ENCODE peak calls at places on chromosomes 1 and 21, in five cellular contexts. X is SK-N-SH, C is suprapubic skin, Q is tibial nerve, M is GM12878. B is an unnamed sample.
A peak's percentile ranks its signal among the peaks of the same experiment; 100 is the strongest.

GRCh38 chr1:77977989-77978292 is 931 bp downstream of the FUBP1 start:
- DNase-seq in X (no peak), C (no peak), Q (no peak), M (no peak), B (no peak)

GRCh38 chr1:229027622-229028182 is 243.2 kb upstream of the RAB4A start:
- DNase-seq in X (no peak), C (no peak), Q (peak; percentile 45), M (no peak), B (peak; percentile 68)

GRCh38 chr1:40932004-40932403 is 47.5 kb upstream of the CTPS1 start:
- DNase-seq in X (no peak), C (no peak), Q (no peak), M (no peak), B (no peak)

GRCh38 chr1:52856026-52856425 is 13.5 kb downstream of the ZYG11A start:
- DNase-seq in X (no peak), C (no peak), Q (no peak), M (no peak), B (no peak)

GRCh38 chr1:64894438-64895196 is 71.7 kb downstream of the JAK1 start:
- DNase-seq in X (no peak), C (no peak), Q (no peak), M (no peak), B (no peak)

GRCh38 chr1:50181027-50181663 is 72.4 kb downstream of the ELAVL4 start:
- DNase-seq in X (no peak), C (no peak), Q (no peak), M (no peak), B (no peak)

GRCh38 chr21:37445228-37445627 is 78.7 kb downstream of the DYRK1A start:
- DNase-seq in X (no peak), C (no peak), Q (no peak), M (no peak), B (no peak)

GRCh38 chr1:222788328-222789156 is 26.3 kb upstream of the DISP1 start:
- DNase-seq in X (no peak), C (no peak), Q (no peak), M (no peak), B (no peak)

GRCh38 chr21:46038871-46039397 is 57.4 kb downstream of the COL6A1 start:
- DNase-seq in X (no peak), C (peak; percentile 84), Q (no peak), M (no peak), B (peak; percentile 95)

GRCh38 chr1:158087320-158087927 is 93.3 kb upstream of the CD1D start:
- DNase-seq in X (peak; percentile 72), C (no peak), Q (peak; percentile 34), M (no peak), B (peak; percentile 61)

GRCh38 chr1:204623894-204624361 is 61.6 kb downstream of the LRRN2 start:
- DNase-seq in X (peak; percentile 72), C (no peak), Q (no peak), M (no peak), B (no peak)

GRCh38 chr1:167158813-167159275 is 61.8 kb upstream of the POU2F1 start:
- DNase-seq in X (no peak), C (no peak), Q (no peak), M (no peak), B (no peak)

GRCh38 chr1:31216016-31216415 is 23.7 kb downstream of the NKAIN1 start:
- DNase-seq in X (peak; percentile 84), C (no peak), Q (no peak), M (no peak), B (peak; percentile 25)

GRCh38 chr1:184284900-184285299 is 101.9 kb upstream of the C1orf21 start:
- DNase-seq in X (no peak), C (no peak), Q (no peak), M (no peak), B (no peak)

GRCh38 chr1:184289825-184290550 is 96.8 kb upstream of the C1orf21 start:
- DNase-seq in X (no peak), C (no peak), Q (no peak), M (no peak), B (no peak)

GRCh38 chr1:184283999-184284398 is 102.8 kb upstream of the C1orf21 start:
- DNase-seq in X (no peak), C (no peak), Q (no peak), M (no peak), B (peak; percentile 61)

GRCh38 chr1:184285401-184286087 is 101.3 kb upstream of the C1orf21 start:
- DNase-seq in X (no peak), C (no peak), Q (no peak), M (no peak), B (no peak)

GRCh38 chr1:184287001-184287400 is 99.8 kb upstream of the C1orf21 start:
- DNase-seq in X (no peak), C (no peak), Q (no peak), M (no peak), B (no peak)
- TF ChIP-seq EP300 in X (no peak), C (no peak), Q (no peak), M (no peak), B (no peak)

DNA sequence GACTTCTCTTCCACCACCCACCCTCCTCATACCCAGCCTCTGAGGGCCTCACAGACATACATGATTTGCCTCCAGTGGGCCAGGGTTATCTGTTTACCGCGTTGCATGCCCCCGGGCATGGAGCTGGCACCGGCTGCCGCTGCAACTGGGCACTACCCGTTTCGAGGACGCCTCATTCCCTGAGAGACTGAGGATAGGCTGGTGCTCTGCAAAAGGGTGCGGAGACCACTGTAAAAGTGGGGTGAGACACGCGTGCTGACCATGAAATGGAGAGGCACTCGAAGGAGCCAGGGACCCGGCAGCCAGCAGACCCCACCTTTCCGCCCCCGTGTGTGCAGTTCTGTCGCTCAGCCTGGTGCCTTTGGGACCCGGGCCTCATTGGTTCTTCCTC is 20.6 kb downstream of the TP73 start:
- DNase-seq in X (no peak), C (no peak), Q (no peak), M (no peak), B (no peak)
- H3K4me1 ChIP-seq in X (no peaks in the 10 kb centered on the region), C (peaks cover 18% of the 10 kb centered on the region), Q (peaks cover 3% of the 10 kb centered on the region), M (peaks cover 81% of the 10 kb centered on the region), B (peaks cover 2% of the 10 kb centered on the region)

DNA sequence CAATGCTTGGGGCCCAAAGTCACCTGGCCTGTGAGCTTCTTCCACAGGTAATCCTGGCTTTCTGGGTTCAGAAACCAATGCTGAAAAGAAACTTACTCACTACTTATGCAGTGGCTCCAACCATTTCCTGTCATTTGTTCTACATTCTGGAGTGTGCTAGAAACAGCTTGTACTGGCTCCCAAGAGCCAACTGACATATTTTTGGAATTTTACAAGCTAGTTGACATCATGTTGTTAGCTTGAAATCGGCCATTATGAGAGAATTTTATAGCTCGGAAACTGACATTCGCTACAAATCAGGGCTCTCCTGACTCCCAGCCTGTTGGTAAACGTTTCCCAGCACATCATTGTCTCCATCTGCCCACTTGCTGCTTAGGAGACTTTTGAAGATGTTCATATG is 67.4 kb downstream of the DNTTIP2 start:
- DNase-seq in X (no peak), C (no peak), Q (no peak), M (no peak), B (no peak)
- TF ChIP-seq EP300 in X (no peak), C (no peak), Q (no peak), M (no peak), B (no peak)

GRCh38 chr1:9294910-9295636 is 2.4 kb downstream of the SPSB1 start:
- DNase-seq in X (no peak), C (no peak), Q (no peak), M (no peak), B (no peak)

GRCh38 chr1:9298282-9298681 is 5.6 kb downstream of the SPSB1 start:
- DNase-seq in X (no peak), C (no peak), Q (no peak), M (no peak), B (no peak)

GRCh38 chr1:9295884-9296283 is 3.2 kb downstream of the SPSB1 start:
- DNase-seq in X (no peak), C (no peak), Q (no peak), M (no peak), B (no peak)

GRCh38 chr1:9297831-9298230 is 5.1 kb downstream of the SPSB1 start:
- DNase-seq in X (no peak), C (no peak), Q (no peak), M (no peak), B (no peak)

GRCh38 chr1:9296850-9297249 is 4.2 kb downstream of the SPSB1 start:
- DNase-seq in X (no peak), C (no peak), Q (peak; percentile 48), M (no peak), B (no peak)
- H3K4me1 ChIP-seq in X (peaks cover 4% of the 10 kb centered on the region), C (peaks cover 59% of the 10 kb centered on the region), Q (peaks cover 70% of the 10 kb centered on the region), M (peaks cover 13% of the 10 kb centered on the region), B (peaks cover 17% of the 10 kb centered on the region)

GRCh38 chr1:118077331-118078055 is 107.5 kb downstream of the SPAG17 start:
- DNase-seq in X (no peak), C (no peak), Q (no peak), M (no peak), B (no peak)

GRCh38 chr1:118075116-118075515 is 109.9 kb downstream of the SPAG17 start:
- DNase-seq in X (no peak), C (no peak), Q (no peak), M (no peak), B (no peak)

DNA sequence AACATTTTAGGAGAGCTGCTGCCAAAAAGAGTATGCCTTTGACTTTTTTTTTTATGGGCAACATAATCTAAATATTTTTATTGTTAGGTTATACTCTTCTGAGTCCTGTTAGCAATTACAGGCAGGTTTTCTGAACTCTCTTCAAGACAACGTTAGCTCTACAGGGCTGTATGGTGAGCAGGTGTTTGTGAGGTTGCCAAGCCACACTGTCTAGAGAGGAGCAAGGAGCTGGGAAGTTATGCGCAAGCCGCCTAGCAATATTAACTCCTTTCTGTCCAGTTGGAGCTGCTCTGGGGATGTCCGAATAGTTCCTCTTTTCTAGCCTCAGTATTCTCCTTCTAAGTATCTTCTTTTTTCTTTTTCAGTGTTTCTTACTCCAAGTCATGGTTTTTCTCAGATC is 110.9 kb downstream of the SPAG17 start:
- DNase-seq in X (no peak), C (no peak), Q (no peak), M (no peak), B (no peak)
- TF ChIP-seq EP300 in X (no peak), C (no peak), Q (no peak), M (no peak), B (no peak)